ENCODE peak calls at places on chromosomes 7 and 10, in nine cellular contexts. Q, K, Y, V, B, I, X, U and C are unnamed samples.

GRCh38 chr7:47578581-47579270 is 3.2 kb downstream of the TNS3 start:
- DNase-seq in Q (no peak), K (no peak), Y (peak; percentile 65), V (no peak), B (peak; percentile 45), I (no peak), X (peak; percentile 64), U (peak; percentile 55), C (no peak)

GRCh38 chr10:122276611-122277205 is 5.6 kb downstream of the BTBD16 start:
- DNase-seq in Q (peak; percentile 90), K (no peak), Y (no peak), V (no peak), B (no peak), I (no peak), X (no peak), U (peak; percentile 35), C (peak; percentile 84)

GRCh38 chr7:121994625-121995410 is 121.9 kb downstream of the PTPRZ1 start:
- DNase-seq in Q (peak; percentile 67), K (peak; percentile 74), Y (peak; percentile 48), V (no peak), B (peak; percentile 69), I (no peak), X (peak; percentile 54), U (peak; percentile 84), C (peak; percentile 87)

GRCh38 chr10:124165827-124166226 is 72.4 kb upstream of the CHST15 start:
- DNase-seq in Q (no peak), K (no peak), Y (no peak), V (no peak), B (no peak), I (no peak), X (no peak), U (no peak), C (no peak)

GRCh38 chr7:43637114-43637806 is 54.4 kb downstream of the STK17A start:
- DNase-seq in Q (no peak), K (no peak), Y (no peak), V (no peak), B (peak; percentile 17), I (no peak), X (no peak), U (no peak), C (no peak)

GRCh38 chr7:146090023-146090645 is 26.5 kb upstream of the CNTNAP2 start:
- DNase-seq in Q (no peak), K (no peak), Y (no peak), V (no peak), B (no peak), I (no peak), X (no peak), U (peak; percentile 60), C (no peak)

GRCh38 chr10:131786756-131787605 is 113.8 kb upstream of the PPP2R2D start:
- DNase-seq in Q (no peak), K (peak; percentile 55), Y (peak; percentile 22), V (no peak), B (peak; percentile 12), I (no peak), X (no peak), U (peak; percentile 35), C (peak; percentile 71)

GRCh38 chr10:48363617-48364355 is 57.3 kb downstream of the MAPK8 start:
- DNase-seq in Q (peak; percentile 57), K (peak; percentile 20), Y (peak; percentile 32), V (no peak), B (peak; percentile 90), I (no peak), X (no peak), U (peak; percentile 86), C (peak; percentile 48)

GRCh38 chr10:24483701-24484100 is 240.0 kb downstream of the ARHGAP21 start:
- DNase-seq in Q (peak; percentile 62), K (no peak), Y (peak; percentile 88), V (no peak), B (no peak), I (no peak), X (no peak), U (peak; percentile 56), C (peak; percentile 69)

GRCh38 chr10:13707156-13707881 is 120.6 kb downstream of the PRPF18 start:
- DNase-seq in Q (peak; percentile 82), K (peak; percentile 75), Y (peak; percentile 77), V (peak; percentile 60), B (peak; percentile 91), I (peak; percentile 89), X (peak; percentile 86), U (peak; percentile 95), C (peak; percentile 90)

GRCh38 chr10:21317902-21318301 is 207.6 kb downstream of the SKIDA1 start:
- DNase-seq in Q (no peak), K (no peak), Y (no peak), V (no peak), B (no peak), I (no peak), X (no peak), U (peak; percentile 73), C (no peak)

GRCh38 chr10:13797171-13797570 is 210.4 kb downstream of the PRPF18 start:
- DNase-seq in Q (no peak), K (no peak), Y (no peak), V (no peak), B (no peak), I (no peak), X (no peak), U (no peak), C (no peak)

GRCh38 chr10:110919971-110920881 is 822 bp downstream of the SHOC2 start:
- DNase-seq in Q (peak; percentile 56), K (peak; percentile 11), Y (peak; percentile 22), V (no peak), B (peak; percentile 57), I (no peak), X (peak; percentile 62), U (peak; percentile 39), C (peak; percentile 80)

GRCh38 chr7:31384461-31384860 is 43.9 kb upstream of the NEUROD6 start:
- DNase-seq in Q (no peak), K (no peak), Y (no peak), V (no peak), B (no peak), I (no peak), X (no peak), U (no peak), C (no peak)

GRCh38 chr7:18302077-18302476 is 193.5 kb upstream of the HDAC9 start:
- DNase-seq in Q (no peak), K (no peak), Y (no peak), V (no peak), B (no peak), I (no peak), X (no peak), U (no peak), C (no peak)

GRCh38 chr7:116089293-116089692 is 58.7 kb upstream of the TFEC start:
- DNase-seq in Q (no peak), K (no peak), Y (no peak), V (no peak), B (no peak), I (no peak), X (no peak), U (no peak), C (no peak)

GRCh38 chr7:151776876-151777510 is 99.9 kb downstream of the PRKAG2 start:
- DNase-seq in Q (no peak), K (no peak), Y (no peak), V (no peak), B (no peak), I (no peak), X (peak; percentile 24), U (no peak), C (no peak)

GRCh38 chr7:157299613-157300405 is 37.0 kb upstream of the DNAJB6 start:
- DNase-seq in Q (no peak), K (no peak), Y (no peak), V (no peak), B (no peak), I (no peak), X (no peak), U (no peak), C (peak; percentile 66)

GRCh38 chr10:29851241-29851640 is 208.1 kb downstream of the JCAD start:
- DNase-seq in Q (no peak), K (no peak), Y (no peak), V (no peak), B (peak; percentile 52), I (no peak), X (no peak), U (no peak), C (no peak)

GRCh38 chr10:47258921-47259320 is 41.1 kb upstream of the GDF10 start:
- DNase-seq in Q (no peak), K (no peak), Y (no peak), V (no peak), B (no peak), I (no peak), X (no peak), U (no peak), C (no peak)
- H3K4me1 ChIP-seq in Q (no peaks in the 10 kb centered on the region), K (no peaks in the 10 kb centered on the region), Y (no peaks in the 10 kb centered on the region), V (peaks cover 23% of the 10 kb centered on the region), B (no peaks in the 10 kb centered on the region), I (peaks cover 20% of the 10 kb centered on the region), X (no peaks in the 10 kb centered on the region), U (no peaks in the 10 kb centered on the region), C (peaks cover 9% of the 10 kb centered on the region)

DNA sequence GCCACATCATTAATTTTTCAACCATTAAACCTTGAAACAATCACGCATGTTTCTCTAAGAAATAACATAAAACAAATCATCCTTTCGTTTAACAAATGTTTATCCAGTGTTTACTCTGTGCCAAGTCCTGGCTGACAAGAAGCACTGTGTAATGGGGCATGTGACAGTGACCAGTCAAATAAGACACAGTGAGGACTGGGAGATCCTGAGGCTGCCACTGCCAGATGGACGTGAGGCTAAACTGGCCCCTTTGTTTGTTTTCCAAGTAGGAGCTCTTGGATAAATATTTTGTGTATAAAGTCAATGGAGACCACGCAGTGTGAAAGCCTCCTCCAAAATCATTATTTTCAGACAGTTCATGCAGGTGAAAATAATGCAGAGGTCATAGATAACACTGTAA is 626.2 kb downstream of the SUGCT start:
- DNase-seq in Q (no peak), K (no peak), Y (no peak), V (no peak), B (no peak), I (no peak), X (no peak), U (no peak), C (no peak)
- H3K4me1 ChIP-seq in Q (peaks cover 4% of the 10 kb centered on the region), K (no peaks in the 10 kb centered on the region), Y (no peaks in the 10 kb centered on the region), V (peaks cover 54% of the 10 kb centered on the region), B (no peaks in the 10 kb centered on the region), I (no peaks in the 10 kb centered on the region), X (peaks cover 2% of the 10 kb centered on the region), U (peaks cover 5% of the 10 kb centered on the region), C (no peaks in the 10 kb centered on the region)

GRCh38 chr7:48611993-48612392 is 312.4 kb upstream of the CDC14C start:
- DNase-seq in Q (no peak), K (no peak), Y (no peak), V (no peak), B (no peak), I (no peak), X (no peak), U (no peak), C (no peak)
- H3K4me1 ChIP-seq in Q (no peaks in the 10 kb centered on the region), K (no peaks in the 10 kb centered on the region), Y (no peaks in the 10 kb centered on the region), V (no peaks in the 10 kb centered on the region), B (no peaks in the 10 kb centered on the region), I (no peaks in the 10 kb centered on the region), X (no peaks in the 10 kb centered on the region), U (no peaks in the 10 kb centered on the region), C (no peaks in the 10 kb centered on the region)

DNA sequence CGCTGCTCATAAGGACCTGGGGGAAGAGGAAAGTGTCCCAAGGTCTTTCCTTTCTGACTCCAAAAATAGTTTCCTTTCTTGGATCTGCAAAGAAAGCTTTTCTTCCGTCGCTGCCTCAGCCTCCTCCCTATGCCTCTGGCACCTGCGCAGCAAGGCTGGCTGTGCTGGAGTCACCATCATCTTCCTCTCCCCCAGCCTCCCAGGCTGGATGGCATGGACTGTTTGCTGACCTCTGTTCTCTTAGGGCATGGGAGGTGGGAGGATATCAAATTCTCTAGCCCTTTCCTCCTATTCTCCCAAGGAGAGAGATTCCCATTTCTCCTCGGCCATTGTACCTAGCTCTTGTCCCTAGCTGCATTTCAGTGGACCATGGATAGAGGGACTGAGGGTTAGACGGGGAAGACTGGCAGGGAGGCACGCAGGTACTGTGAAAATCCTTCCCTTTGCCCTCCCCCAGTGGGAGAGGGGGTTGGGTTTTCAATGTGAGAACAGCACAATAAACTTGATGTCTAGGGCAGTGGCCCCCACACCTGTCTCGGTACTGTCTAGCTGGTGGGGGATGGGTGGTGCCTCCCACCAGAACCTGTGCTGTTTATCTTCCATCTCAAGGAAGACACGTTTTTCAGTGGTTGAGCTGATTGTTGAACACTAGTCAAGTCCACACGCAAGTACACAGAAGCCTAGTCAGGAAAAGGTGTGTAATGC is 2.6 kb downstream of the PPP1R35 start:
- DNase-seq in Q (no peak), K (no peak), Y (no peak), V (no peak), B (no peak), I (no peak), X (peak; percentile 27), U (no peak), C (no peak)
- H3K4me1 ChIP-seq in Q (peaks cover 10% of the 10 kb centered on the region), K (peaks cover 35% of the 10 kb centered on the region), Y (peaks cover 29% of the 10 kb centered on the region), V (peaks cover 44% of the 10 kb centered on the region), B (peaks cover 28% of the 10 kb centered on the region), I (peaks cover 67% of the 10 kb centered on the region), X (no peaks in the 10 kb centered on the region), U (peaks cover 6% of the 10 kb centered on the region), C (peaks cover 24% of the 10 kb centered on the region)